ENCODE peak calls at places on chromosomes 6 and 20, in nine cellular contexts. H, Y, L, V, K, A, O, Q and U are unnamed samples.

GRCh38 chr6:159680104-159680503 is 12.9 kb downstream of the SOD2 start:
- DNase-seq in H (no peak), Y (no peak), L (no peak), V (no peak), K (no peak), A (no peak), O (no peak), Q (no peak), U (no peak)

GRCh38 chr20:51511861-51512619 is 30.5 kb downstream of the NFATC2 start:
- DNase-seq in H (no peak), Y (no peak), L (no peak), V (no peak), K (no peak), A (no peak), O (no peak), Q (no peak), U (no peak)

GRCh38 chr6:144390202-144390601 is 105.1 kb downstream of the UTRN start:
- DNase-seq in H (no peak), Y (no peak), L (no peak), V (no peak), K (no peak), A (no peak), O (no peak), Q (no peak), U (no peak)

GRCh38 chr6:12081776-12082175 is 69.7 kb downstream of the HIVEP1 start:
- DNase-seq in H (no peak), Y (no peak), L (no peak), V (no peak), K (no peak), A (no peak), O (no peak), Q (no peak), U (no peak)

GRCh38 chr6:48087448-48087847 is 23.5 kb downstream of the PTCHD4 start:
- DNase-seq in H (no peak), Y (no peak), L (no peak), V (no peak), K (no peak), A (no peak), O (no peak), Q (no peak), U (no peak)

GRCh38 chr20:50648651-50649050 is 42.7 kb downstream of the RIPOR3 start:
- DNase-seq in H (no peak), Y (no peak), L (no peak), V (no peak), K (no peak), A (no peak), O (no peak), Q (no peak), U (no peak)

GRCh38 chr20:49385471-49385870 is 97.0 kb downstream of the KCNB1 start:
- DNase-seq in H (no peak), Y (no peak), L (no peak), V (no peak), K (no peak), A (no peak), O (peak; percentile 40), Q (no peak), U (no peak)

GRCh38 chr6:114418304-114418972 is 75.6 kb upstream of the HS3ST5 start:
- DNase-seq in H (no peak), Y (no peak), L (no peak), V (no peak), K (no peak), A (no peak), O (no peak), Q (no peak), U (no peak)

GRCh38 chr6:28281288-28282064 is at the start of gene PGBD1:
- DNase-seq in H (peak; percentile 71), Y (peak; percentile 77), L (peak; percentile 90), V (peak; percentile 37), K (peak; percentile 39), A (no peak), O (peak; percentile 87), Q (peak; percentile 48), U (peak; percentile 73)

GRCh38 chr6:53031281-53031680 is 33.9 kb upstream of the FBXO9 start:
- DNase-seq in H (no peak), Y (no peak), L (no peak), V (no peak), K (no peak), A (no peak), O (no peak), Q (no peak), U (no peak)

GRCh38 chr6:11634110-11634509 is 96.6 kb downstream of the TMEM170B start:
- DNase-seq in H (no peak), Y (no peak), L (no peak), V (no peak), K (no peak), A (no peak), O (no peak), Q (no peak), U (no peak)

GRCh38 chr6:108714012-108714773 is 134.0 kb upstream of the ARMC2 start:
- DNase-seq in H (no peak), Y (no peak), L (no peak), V (no peak), K (peak; percentile 39), A (no peak), O (no peak), Q (no peak), U (no peak)

GRCh38 chr20:62015445-62016288 is 50.0 kb downstream of the TAF4 start:
- DNase-seq in H (no peak), Y (no peak), L (no peak), V (no peak), K (no peak), A (no peak), O (no peak), Q (no peak), U (no peak)

GRCh38 chr6:36595168-36595818 is 1.1 kb downstream of the SRSF3 start:
- DNase-seq in H (no peak), Y (no peak), L (no peak), V (no peak), K (peak; percentile 46), A (no peak), O (no peak), Q (no peak), U (peak; percentile 38)

GRCh38 chr20:52410182-52410647 is 218.6 kb upstream of the ZFP64 start:
- DNase-seq in H (no peak), Y (no peak), L (no peak), V (no peak), K (no peak), A (no peak), O (no peak), Q (no peak), U (no peak)

GRCh38 chr6:98203170-98203806 is 631.1 kb upstream of the POU3F2 start:
- DNase-seq in H (no peak), Y (no peak), L (no peak), V (no peak), K (no peak), A (no peak), O (no peak), Q (no peak), U (no peak)

GRCh38 chr20:5703542-5704215 is 46.5 kb upstream of the SHLD1 start:
- DNase-seq in H (no peak), Y (no peak), L (no peak), V (no peak), K (no peak), A (no peak), O (no peak), Q (no peak), U (no peak)

GRCh38 chr6:116111552-116112528 is 11.2 kb downstream of the NT5DC1 start:
- DNase-seq in H (peak; percentile 49), Y (peak; percentile 16), L (peak; percentile 55), V (no peak), K (no peak), A (no peak), O (peak; percentile 49), Q (peak; percentile 25), U (no peak)

GRCh38 chr20:35511814-35512420 is 17.5 kb downstream of the C20orf173 start:
- DNase-seq in H (peak; percentile 30), Y (peak; percentile 13), L (peak; percentile 58), V (no peak), K (no peak), A (no peak), O (peak; percentile 43), Q (peak; percentile 27), U (peak; percentile 25)

GRCh38 chr6:130675072-130675471 is 152.1 kb upstream of the SMLR1 start:
- DNase-seq in H (no peak), Y (no peak), L (no peak), V (no peak), K (no peak), A (no peak), O (no peak), Q (no peak), U (no peak)

GRCh38 chr6:100257661-100258395 is 206.9 kb downstream of the SIM1 start:
- DNase-seq in H (no peak), Y (no peak), L (no peak), V (no peak), K (no peak), A (no peak), O (peak; percentile 60), Q (no peak), U (no peak)

GRCh38 chr20:17961600-17961965 is 7.0 kb downstream of the SNX5 start:
- DNase-seq in H (no peak), Y (no peak), L (no peak), V (no peak), K (no peak), A (no peak), O (no peak), Q (no peak), U (no peak)

GRCh38 chr6:143516700-143517446 is 5.4 kb upstream of the FUCA2 start:
- DNase-seq in H (no peak), Y (no peak), L (no peak), V (no peak), K (no peak), A (no peak), O (no peak), Q (no peak), U (no peak)

GRCh38 chr20:39993737-39994136 is 695.3 kb downstream of the MAFB start:
- DNase-seq in H (no peak), Y (no peak), L (no peak), V (no peak), K (no peak), A (no peak), O (no peak), Q (no peak), U (no peak)

GRCh38 chr6:47651505-47651944 is 46.9 kb upstream of the ADGRF4 start:
- DNase-seq in H (no peak), Y (no peak), L (no peak), V (no peak), K (no peak), A (no peak), O (no peak), Q (no peak), U (no peak)

GRCh38 chr20:35881676-35882075 is 72.6 kb downstream of the SCAND1 start:
- DNase-seq in H (no peak), Y (no peak), L (no peak), V (no peak), K (no peak), A (no peak), O (no peak), Q (no peak), U (no peak)

GRCh38 chr20:47347661-47348462 is 8.6 kb downstream of the ZMYND8 start:
- DNase-seq in H (no peak), Y (no peak), L (no peak), V (no peak), K (no peak), A (no peak), O (no peak), Q (no peak), U (no peak)